ENCODE peak calls at places on chromosome 14, in nine cellular contexts. H, R, S, W, G, X, O, C and E are unnamed samples.

GRCh38 chr14:24013654-24014514 is 25.2 kb downstream of the DHRS4L2 start:
- DNase-seq in H (no peak), R (peak; percentile 76), S (peak; percentile 35), W (no peak), G (peak; percentile 68), X (peak; percentile 29), O (peak; percentile 67), C (peak; percentile 91), E (peak; percentile 14)

GRCh38 chr14:23564181-23564812 is 3.3 kb downstream of the AP1G2 start:
- DNase-seq in H (no peak), R (no peak), S (no peak), W (no peak), G (no peak), X (no peak), O (no peak), C (no peak), E (no peak)

GRCh38 chr14:98926802-98927201 is 345.2 kb downstream of the BCL11B start:
- DNase-seq in H (no peak), R (peak; percentile 17), S (no peak), W (no peak), G (no peak), X (no peak), O (no peak), C (no peak), E (no peak)

GRCh38 chr14:22887260-22887989 is 4.4 kb downstream of the REM2 start:
- DNase-seq in H (no peak), R (peak; percentile 90), S (no peak), W (no peak), G (peak; percentile 79), X (no peak), O (peak; percentile 76), C (peak; percentile 85), E (peak; percentile 45)

GRCh38 chr14:27427796-27428195 is 830.0 kb upstream of the NOVA1 start:
- DNase-seq in H (no peak), R (peak; percentile 10), S (no peak), W (no peak), G (no peak), X (no peak), O (no peak), C (no peak), E (no peak)

GRCh38 chr14:64174922-64175782 is 119.0 kb downstream of the ESR2 start:
- DNase-seq in H (no peak), R (no peak), S (no peak), W (no peak), G (no peak), X (no peak), O (no peak), C (no peak), E (no peak)

GRCh38 chr14:97930191-97930590 is 1133.0 kb downstream of the VRK1 start:
- DNase-seq in H (no peak), R (no peak), S (no peak), W (no peak), G (no peak), X (no peak), O (no peak), C (no peak), E (no peak)

GRCh38 chr14:65704850-65705249 is 292.3 kb downstream of the FUT8 start:
- DNase-seq in H (no peak), R (no peak), S (no peak), W (no peak), G (no peak), X (no peak), O (no peak), C (no peak), E (no peak)

GRCh38 chr14:60161176-60162107 is 3.8 kb downstream of the DHRS7 start:
- DNase-seq in H (no peak), R (peak; percentile 36), S (no peak), W (no peak), G (peak; percentile 69), X (no peak), O (no peak), C (no peak), E (no peak)

GRCh38 chr14:34453226-34453625 is 8.8 kb downstream of the SPTSSA start:
- DNase-seq in H (no peak), R (no peak), S (no peak), W (no peak), G (no peak), X (no peak), O (no peak), C (peak; percentile 20), E (no peak)

GRCh38 chr14:34449819-34450541 is 12.1 kb downstream of the SPTSSA start:
- DNase-seq in H (no peak), R (no peak), S (no peak), W (no peak), G (no peak), X (no peak), O (no peak), C (no peak), E (no peak)

GRCh38 chr14:34450542-34450915 is 11.5 kb downstream of the SPTSSA start:
- DNase-seq in H (no peak), R (no peak), S (no peak), W (no peak), G (no peak), X (no peak), O (no peak), C (no peak), E (no peak)

GRCh38 chr14:34450958-34451357 is 11.1 kb downstream of the SPTSSA start:
- DNase-seq in H (no peak), R (no peak), S (no peak), W (no peak), G (no peak), X (no peak), O (no peak), C (no peak), E (no peak)

DNA sequence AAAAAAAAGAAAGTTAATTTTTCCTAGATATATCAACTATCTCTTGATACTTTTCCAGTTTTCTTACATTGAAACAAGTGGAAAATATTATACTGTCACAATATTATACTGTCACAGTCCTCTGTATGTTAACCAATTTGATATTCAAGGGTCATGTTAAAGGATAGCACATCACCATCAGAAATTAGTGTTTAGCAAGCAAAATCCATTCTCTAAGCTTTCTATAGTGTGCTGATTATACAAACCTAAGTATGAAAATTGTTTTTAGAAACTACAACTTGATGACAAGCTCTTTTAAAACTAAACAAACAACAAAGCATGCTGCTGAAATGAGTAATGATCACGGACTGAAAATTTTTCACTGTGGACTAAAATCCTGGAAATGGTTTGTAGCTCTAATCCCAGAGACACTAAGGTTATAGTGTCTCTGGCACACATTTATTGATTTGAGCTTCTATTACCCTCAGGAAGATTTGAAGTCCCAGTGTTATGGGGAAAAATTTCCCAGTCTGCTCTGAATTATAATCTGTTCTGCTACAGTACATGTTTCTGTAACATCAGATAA is 9.7 kb downstream of the SPTSSA start:
- DNase-seq in H (no peak), R (no peak), S (no peak), W (no peak), G (no peak), X (no peak), O (no peak), C (no peak), E (no peak)
- H3K27me3 ChIP-seq in H (no peaks in the 10 kb centered on the region), R (no peaks in the 10 kb centered on the region), S (no peaks in the 10 kb centered on the region), W (no peaks in the 10 kb centered on the region), G (no peaks in the 10 kb centered on the region), X (no peaks in the 10 kb centered on the region), O (no peaks in the 10 kb centered on the region), C (no peaks in the 10 kb centered on the region), E (no peaks in the 10 kb centered on the region)

DNA sequence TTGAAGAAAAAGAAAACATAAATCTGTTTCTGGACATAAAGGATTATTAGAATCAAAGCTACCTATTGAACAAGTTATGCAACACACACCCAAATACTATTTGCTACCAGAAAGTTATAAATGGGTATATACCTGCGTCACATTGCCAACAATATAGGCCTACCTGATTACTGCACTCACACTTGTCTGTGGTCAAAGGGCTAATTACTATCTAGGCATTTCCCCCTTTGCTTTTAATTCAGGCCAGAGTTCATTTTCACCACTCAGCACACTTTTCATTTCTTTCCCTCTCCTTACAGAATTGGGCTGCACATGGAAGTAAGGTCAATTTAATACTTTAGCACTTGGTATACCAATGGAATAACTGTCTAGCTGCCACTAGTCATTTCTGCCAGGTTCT is 1.7 kb downstream of the SOS2 start:
- DNase-seq in H (no peak), R (no peak), S (no peak), W (no peak), G (no peak), X (no peak), O (no peak), C (no peak), E (no peak)
- H3K27ac ChIP-seq in H (peak overlapping the region; percentile 99), R (no peak overlapping the region), S (peak overlapping the region; percentile 97), W (no peak overlapping the region), G (no peak overlapping the region), X (no peak overlapping the region), O (no peak overlapping the region), C (no peak overlapping the region), E (no peak overlapping the region)

GRCh38 chr14:69572634-69573135 is 2.0 kb downstream of the CCDC177 start:
- DNase-seq in H (no peak), R (no peak), S (no peak), W (no peak), G (no peak), X (no peak), O (no peak), C (peak; percentile 34), E (no peak)

GRCh38 chr14:69569859-69570258 is 4.8 kb downstream of the CCDC177 start:
- DNase-seq in H (no peak), R (no peak), S (no peak), W (no peak), G (no peak), X (no peak), O (no peak), C (peak; percentile 14), E (no peak)

GRCh38 chr14:69571879-69572633 is 2.6 kb downstream of the CCDC177 start:
- DNase-seq in H (no peak), R (peak; percentile 14), S (no peak), W (no peak), G (no peak), X (no peak), O (no peak), C (peak; percentile 28), E (no peak)

GRCh38 chr14:69570836-69571330 is 3.8 kb downstream of the CCDC177 start:
- DNase-seq in H (no peak), R (no peak), S (no peak), W (no peak), G (no peak), X (no peak), O (no peak), C (no peak), E (no peak)

DNA sequence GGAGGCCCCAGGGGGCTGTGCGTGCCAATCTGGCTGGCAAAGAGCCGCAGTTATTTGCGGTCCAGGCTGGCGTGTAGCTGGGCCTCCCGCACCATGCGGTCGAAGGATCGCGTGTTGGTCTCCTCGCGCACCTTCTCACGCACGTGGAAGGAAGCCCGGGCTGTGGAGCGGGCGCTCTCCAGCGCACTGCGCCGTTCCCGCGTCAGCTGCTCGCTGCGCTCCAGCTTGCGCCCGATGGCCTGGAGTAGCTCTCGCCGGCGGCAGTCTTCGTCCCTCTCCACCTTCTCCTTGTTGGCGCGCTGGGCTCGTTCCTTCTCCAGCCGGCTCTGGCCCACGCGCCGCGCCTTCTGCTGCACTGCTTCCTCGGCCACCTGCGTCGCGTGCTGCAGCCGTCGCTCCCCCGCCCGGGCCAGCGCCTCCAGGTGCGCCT is 3.2 kb downstream of the CCDC177 start:
- DNase-seq in H (no peak), R (no peak), S (no peak), W (no peak), G (no peak), X (no peak), O (no peak), C (no peak), E (no peak)
- H3K27me3 ChIP-seq in H (peaks cover 100% of the 10 kb centered on the region), R (peaks cover 51% of the 10 kb centered on the region), S (peaks cover 54% of the 10 kb centered on the region), W (no peaks in the 10 kb centered on the region), G (peaks cover 63% of the 10 kb centered on the region), X (peaks cover 14% of the 10 kb centered on the region), O (no peaks in the 10 kb centered on the region), C (peaks cover 15% of the 10 kb centered on the region), E (peaks cover 24% of the 10 kb centered on the region)

GRCh38 chr14:104977681-104978647 is at the start of gene AHNAK2:
- DNase-seq in H (peak; percentile 78), R (peak; percentile 70), S (peak; percentile 74), W (no peak), G (peak; percentile 81), X (peak; percentile 25), O (peak; percentile 82), C (peak; percentile 88), E (peak; percentile 33)
- H3K27ac ChIP-seq in H (no peak within 1 kb of the TSS), R (no peak within 1 kb of the TSS), S (peak within 1 kb of the TSS; percentile 53), W (no peak within 1 kb of the TSS), G (no peak within 1 kb of the TSS), X (no peak within 1 kb of the TSS), O (no peak within 1 kb of the TSS), C (no peak within 1 kb of the TSS), E (no peak within 1 kb of the TSS)